ENCODE peak calls at places on chromosomes 11 and 22, in eight cellular contexts. F is A549, D is gastrocnemius medialis, Z is esophagus squamous epithelium, M is body of pancreas, V is Peyer's patch, C is right lobe of liver, K is transverse colon. R is an unnamed sample. For H3K4me1, the result is how much of the 10 kb centered on the place peaks cover.

GRCh38 chr11:75475767-75476650 is 43.0 kb upstream of the KLHL35 start:
- DNase-seq in D (peak), V (peak), C (no peak), M (peak), Z (no peak), F (no peak), K (peak), R (peak)

GRCh38 chr22:30286331-30286730 is 3.0 kb downstream of the CASTOR1 start:
- DNase-seq in C (no peak), Z (no peak), K (no peak), D (no peak), V (no peak), M (no peak), F (no peak), R (no peak)

GRCh38 chr22:50200333-50201190 is at the start of gene SELENOO:
- DNase-seq in D (peak), C (peak), Z (peak), M (peak), V (peak), K (peak), F (peak), R (peak)

GRCh38 chr11:23540101-23540561 is 679.9 kb upstream of the CCDC179 start:
- DNase-seq in M (no peak), F (peak), Z (no peak), C (no peak), K (no peak), V (no peak), D (no peak), R (peak)

GRCh38 chr11:117820516-117820915 is 4.0 kb downstream of the FXYD2 start:
- DNase-seq in K (no peak), D (no peak), M (no peak), F (no peak), Z (no peak), C (no peak), V (no peak), R (no peak)

GRCh38 chr22:24101966-24102365 is 79.3 kb upstream of the SUSD2 start:
- DNase-seq in F (no peak), K (no peak), C (peak), V (peak), M (no peak), D (no peak), Z (no peak), R (no peak)

GRCh38 chr11:125935629-125936199 is 10.1 kb upstream of the VSIG10L2 start:
- DNase-seq in D (no peak), F (no peak), V (peak), K (no peak), M (no peak), C (no peak), Z (no peak), R (no peak)

GRCh38 chr11:8068605-8069221 is 12.3 kb upstream of the TUB start:
- DNase-seq in Z (no peak), D (peak), F (peak), C (peak), M (peak), K (peak), V (peak), R (peak)

GRCh38 chr22:19876314-19876940 is 21.8 kb upstream of the GNB1L start:
- DNase-seq in Z (no peak), D (peak), M (peak), C (peak), F (no peak), V (peak), K (no peak), R (no peak)

GRCh38 chr22:29550005-29550404 is 3.6 kb downstream of the THOC5 start:
- DNase-seq in C (no peak), Z (no peak), D (no peak), F (no peak), V (no peak), K (no peak), M (no peak), R (no peak)

GRCh38 chr22:31929126-31929928 is 15.0 kb upstream of the YWHAH start:
- DNase-seq in K (no peak), D (no peak), C (no peak), M (no peak), V (no peak), Z (no peak), F (no peak), R (no peak)

GRCh38 chr11:22878039-22878438 is 17.8 kb upstream of the CCDC179 start:
- DNase-seq in M (no peak), D (no peak), C (no peak), Z (no peak), V (no peak), F (no peak), K (peak), R (no peak)

GRCh38 chr22:37609240-37610152 is 862 bp downstream of the GGA1 start:
- DNase-seq in V (no peak), K (no peak), M (no peak), Z (no peak), D (no peak), C (no peak), F (peak), R (peak)

GRCh38 chr11:13205446-13205845 is 72.1 kb upstream of the BMAL1 start:
- DNase-seq in Z (no peak), D (no peak), M (no peak), V (no peak), K (no peak), F (no peak), C (no peak), R (no peak)

GRCh38 chr11:8262552-8263108 is 1.0 kb downstream of the LMO1 start:
- DNase-seq in Z (no peak), V (peak), M (peak), C (no peak), K (peak), D (peak), F (peak), R (peak)

GRCh38 chr11:33724644-33725035 is 11.6 kb downstream of the CD59 start:
- DNase-seq in K (no peak), Z (no peak), F (no peak), C (no peak), V (peak), M (no peak), D (peak), R (peak)

GRCh38 chr11:134509381-134510068 is 97.5 kb upstream of the B3GAT1 start:
- DNase-seq in K (no peak), D (no peak), Z (no peak), C (no peak), M (peak), V (peak), F (no peak), R (no peak)

GRCh38 chr11:910589-911030 is at the start of gene CHID1:
- DNase-seq in M (peak), D (peak), V (peak), Z (no peak), C (peak), F (peak), K (peak), R (peak)
- TF ChIP-seq POLR2A in M (peak), D (no peak), V (peak), Z (no peak), C (no peak), F (peak), K (peak), R (no peak)

DNA sequence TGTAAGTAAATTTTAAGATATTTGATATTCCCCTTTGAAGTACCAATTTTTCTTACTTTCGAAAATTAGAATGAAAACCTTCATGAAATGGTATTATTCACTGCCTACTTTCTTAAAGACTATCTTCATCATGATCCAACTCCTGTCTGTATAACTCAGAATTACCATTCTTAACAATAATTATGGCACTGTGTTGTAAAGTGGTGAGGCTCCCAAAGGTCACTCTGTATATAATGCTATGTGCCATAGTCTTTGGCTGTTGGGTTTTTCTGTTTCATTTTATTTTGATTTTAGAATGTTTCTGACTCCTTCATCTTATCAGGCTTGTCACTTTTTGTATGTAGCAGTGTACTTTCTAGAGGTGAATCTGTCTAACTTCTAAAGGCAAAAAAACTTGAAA is 52.4 kb downstream of the MAML2 start:
- DNase-seq in Z (no peak), V (no peak), K (no peak), D (no peak), M (no peak), F (no peak), C (no peak), R (no peak)
- H3K4me1 ChIP-seq in Z (under half), V (under half), K (under half), D (under half), M (under half), F (under half), C (under half), R (under half)

GRCh38 chr11:67483498-67483798 is 622 bp downstream of the AIP start:
- DNase-seq in D (no peak), M (no peak), V (no peak), K (no peak), F (no peak), Z (no peak), C (no peak), R (no peak)
- H3K27ac ChIP-seq in D (peak), M (no peak), V (peak), K (peak), F (peak), Z (peak), C (peak), R (peak)

GRCh38 chr11:6319879-6320410 is 356 bp downstream of the CAVIN3 start:
- DNase-seq in C (peak), D (peak), Z (peak), M (peak), K (peak), V (peak), F (peak), R (peak)
- TF ChIP-seq POLR2A in C (no peak), D (peak), Z (no peak), M (peak), K (no peak), V (no peak), F (no peak), R (no peak)

GRCh38 chr11:64862914-64863313 is 15.5 kb downstream of the EHD1 start:
- DNase-seq in D (peak), Z (no peak), K (no peak), F (no peak), C (no peak), V (no peak), M (no peak), R (no peak)
- H3K4me1 ChIP-seq in D (half or more), Z (half or more), K (half or more), F (under half), C (under half), V (half or more), M (under half), R (under half)

GRCh38 chr11:110196241-110196754 is 100.1 kb downstream of the RDX start:
- DNase-seq in K (peak), Z (no peak), C (no peak), D (no peak), V (no peak), F (peak), M (no peak), R (no peak)

GRCh38 chr11:110198031-110198729 is 98.2 kb downstream of the RDX start:
- DNase-seq in M (no peak), D (no peak), K (no peak), F (no peak), C (no peak), Z (no peak), V (no peak), R (no peak)

GRCh38 chr11:110200241-110200640 is 96.2 kb downstream of the RDX start:
- DNase-seq in C (no peak), D (no peak), V (no peak), K (no peak), F (no peak), Z (no peak), M (no peak), R (no peak)

GRCh38 chr11:110199184-110199981 is 97.0 kb downstream of the RDX start:
- DNase-seq in M (no peak), Z (no peak), D (no peak), V (no peak), K (no peak), F (no peak), C (no peak), R (no peak)

DNA sequence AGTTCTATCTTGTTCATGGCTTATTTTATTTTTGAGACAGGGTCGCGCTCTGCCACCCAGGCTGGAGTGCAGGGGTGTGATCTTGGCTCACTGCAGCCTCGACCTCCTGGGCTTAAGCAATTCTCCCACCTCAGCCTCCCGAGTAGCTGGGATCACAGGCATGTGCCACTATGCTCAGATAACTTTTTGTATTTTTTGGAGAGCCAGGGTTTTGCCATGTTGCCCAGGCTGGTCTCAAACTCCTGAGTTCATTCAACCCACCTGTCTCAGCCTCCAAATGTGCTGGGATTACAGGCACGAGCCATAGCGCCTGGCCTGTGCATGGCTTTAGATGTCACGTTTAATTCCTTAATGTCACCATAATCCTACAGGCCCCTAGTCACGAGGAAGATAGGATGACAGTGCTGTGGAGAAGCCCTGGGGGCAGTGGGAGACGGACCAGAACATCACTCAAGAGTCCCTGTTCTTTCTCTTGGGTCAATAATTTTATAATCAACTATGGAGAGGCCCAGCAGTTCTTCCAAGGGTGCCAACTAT is 99.5 kb downstream of the RDX start:
- DNase-seq in C (no peak), D (no peak), Z (no peak), M (no peak), F (no peak), V (no peak), K (no peak), R (no peak)
- H3K27ac ChIP-seq in C (no peak), D (no peak), Z (peak), M (no peak), F (peak), V (no peak), K (no peak), R (no peak)